ENCODE peak calls at places on chromosome 21, in four cellular contexts. One of them, this sample, is unnamed.

GRCh38 chr21:37248298-37248697 is 18.8 kb downstream of the VPS26C start:
- DNase-seq in stimulated activated CD8-positive, alpha-beta memory T cell treated with anti-CD3 and anti-CD28 coated beads, Interleukin-7, amount 100 ng/mL, for 24 hours: no peak
- DNase-seq in GOT3: no peak
- DNase-seq in progenitor cell of endocrine pancreas: no peak
- DNase-seq in this sample: no peak

GRCh38 chr21:42542196-42542595 is 28.5 kb downstream of the SLC37A1 start:
- DNase-seq in GOT3: no peak
- DNase-seq in progenitor cell of endocrine pancreas: no peak
- DNase-seq in stimulated activated CD8-positive, alpha-beta memory T cell treated with anti-CD3 and anti-CD28 coated beads, Interleukin-7, amount 100 ng/mL, for 24 hours: no peak
- DNase-seq in this sample: no peak

GRCh38 chr21:36079010-36079649 is 9.3 kb downstream of the CBR1 start:
- DNase-seq in GOT3: no peak
- DNase-seq in stimulated activated CD8-positive, alpha-beta memory T cell treated with anti-CD3 and anti-CD28 coated beads, Interleukin-7, amount 100 ng/mL, for 24 hours: no peak
- DNase-seq in progenitor cell of endocrine pancreas: no peak
- DNase-seq in this sample: no peak

GRCh38 chr21:28822882-28823335 is 169.8 kb downstream of the LTN1 start:
- DNase-seq in progenitor cell of endocrine pancreas: no peak
- DNase-seq in stimulated activated CD8-positive, alpha-beta memory T cell treated with anti-CD3 and anti-CD28 coated beads, Interleukin-7, amount 100 ng/mL, for 24 hours: no peak
- DNase-seq in GOT3: no peak
- DNase-seq in this sample: no peak

GRCh38 chr21:26169611-26170470 is 729 bp downstream of the APP start:
- DNase-seq in stimulated activated CD8-positive, alpha-beta memory T cell treated with anti-CD3 and anti-CD28 coated beads, Interleukin-7, amount 100 ng/mL, for 24 hours: no peak
- DNase-seq in GOT3: no peak
- DNase-seq in progenitor cell of endocrine pancreas: peak; percentile 49
- DNase-seq in this sample: peak; percentile 64

GRCh38 chr21:32350981-32351380 is 41.8 kb downstream of the URB1 start:
- DNase-seq in progenitor cell of endocrine pancreas: no peak
- DNase-seq in stimulated activated CD8-positive, alpha-beta memory T cell treated with anti-CD3 and anti-CD28 coated beads, Interleukin-7, amount 100 ng/mL, for 24 hours: no peak
- DNase-seq in GOT3: no peak
- DNase-seq in this sample: no peak

GRCh38 chr21:21200103-21200938 is 202.1 kb downstream of the NCAM2 start:
- DNase-seq in GOT3: no peak
- DNase-seq in stimulated activated CD8-positive, alpha-beta memory T cell treated with anti-CD3 and anti-CD28 coated beads, Interleukin-7, amount 100 ng/mL, for 24 hours: no peak
- DNase-seq in progenitor cell of endocrine pancreas: no peak
- DNase-seq in this sample: no peak

GRCh38 chr21:14956826-14957225 is 108.0 kb downstream of the NRIP1 start:
- DNase-seq in GOT3: no peak
- DNase-seq in progenitor cell of endocrine pancreas: no peak
- DNase-seq in stimulated activated CD8-positive, alpha-beta memory T cell treated with anti-CD3 and anti-CD28 coated beads, Interleukin-7, amount 100 ng/mL, for 24 hours: no peak
- DNase-seq in this sample: no peak

GRCh38 chr21:14773777-14774345 is 227.7 kb upstream of the SAMSN1 start:
- DNase-seq in stimulated activated CD8-positive, alpha-beta memory T cell treated with anti-CD3 and anti-CD28 coated beads, Interleukin-7, amount 100 ng/mL, for 24 hours: peak; percentile 21
- DNase-seq in GOT3: no peak
- DNase-seq in progenitor cell of endocrine pancreas: no peak
- DNase-seq in this sample: no peak